ENCODE peak calls at places on chromosomes 12 and 14, in ten cellular contexts. One of them, this sample, is unnamed.

GRCh38 chr12:98418357-98419075 is 96.9 kb upstream of the TMPO start:
- DNase-seq in CD4-positive, alpha-beta T cell: no peak
- DNase-seq in transverse colon: peak
- DNase-seq in OCI-LY7: no peak
- DNase-seq in kidney: peak
- DNase-seq in foreskin keratinocyte: peak
- DNase-seq in PC-3: peak
- DNase-seq in neural crest cell: no peak
- DNase-seq in type B pancreatic cell: no peak
- DNase-seq in cardiac fibroblast: peak
- DNase-seq in this sample: no peak

GRCh38 chr14:25411933-25412757 is 362.2 kb upstream of the STXBP6 start:
- DNase-seq in kidney: no peak
- DNase-seq in foreskin keratinocyte: no peak
- DNase-seq in neural crest cell: peak
- DNase-seq in CD4-positive, alpha-beta T cell: no peak
- DNase-seq in type B pancreatic cell: no peak
- DNase-seq in cardiac fibroblast: peak
- DNase-seq in PC-3: peak
- DNase-seq in OCI-LY7: peak
- DNase-seq in transverse colon: no peak
- DNase-seq in this sample: no peak

GRCh38 chr12:66653801-66654200 is 25.1 kb downstream of the GRIP1 start:
- DNase-seq in CD4-positive, alpha-beta T cell: no peak
- DNase-seq in OCI-LY7: no peak
- DNase-seq in PC-3: no peak
- DNase-seq in transverse colon: no peak
- DNase-seq in type B pancreatic cell: no peak
- DNase-seq in kidney: no peak
- DNase-seq in cardiac fibroblast: no peak
- DNase-seq in foreskin keratinocyte: no peak
- DNase-seq in neural crest cell: no peak
- DNase-seq in this sample: no peak

GRCh38 chr14:58560208-58560607 is 77.6 kb upstream of the DACT1 start:
- DNase-seq in foreskin keratinocyte: peak
- DNase-seq in PC-3: peak
- DNase-seq in neural crest cell: no peak
- DNase-seq in cardiac fibroblast: peak
- DNase-seq in kidney: no peak
- DNase-seq in transverse colon: no peak
- DNase-seq in CD4-positive, alpha-beta T cell: no peak
- DNase-seq in OCI-LY7: no peak
- DNase-seq in type B pancreatic cell: no peak
- DNase-seq in this sample: no peak

GRCh38 chr12:26285401-26285800 is 90.0 kb downstream of the SSPN start:
- DNase-seq in kidney: no peak
- DNase-seq in neural crest cell: no peak
- DNase-seq in PC-3: no peak
- DNase-seq in CD4-positive, alpha-beta T cell: no peak
- DNase-seq in type B pancreatic cell: no peak
- DNase-seq in OCI-LY7: no peak
- DNase-seq in cardiac fibroblast: no peak
- DNase-seq in transverse colon: no peak
- DNase-seq in foreskin keratinocyte: no peak
- DNase-seq in this sample: no peak

GRCh38 chr12:23197266-23197665 is 572.3 kb downstream of the ETNK1 start:
- DNase-seq in cardiac fibroblast: peak
- DNase-seq in transverse colon: no peak
- DNase-seq in type B pancreatic cell: no peak
- DNase-seq in OCI-LY7: no peak
- DNase-seq in foreskin keratinocyte: no peak
- DNase-seq in neural crest cell: no peak
- DNase-seq in kidney: no peak
- DNase-seq in PC-3: no peak
- DNase-seq in CD4-positive, alpha-beta T cell: no peak
- DNase-seq in this sample: no peak

GRCh38 chr12:82650627-82651337 is 35.9 kb upstream of the TMTC2 start:
- DNase-seq in CD4-positive, alpha-beta T cell: no peak
- DNase-seq in neural crest cell: no peak
- DNase-seq in cardiac fibroblast: peak
- DNase-seq in PC-3: peak
- DNase-seq in transverse colon: peak
- DNase-seq in OCI-LY7: no peak
- DNase-seq in foreskin keratinocyte: peak
- DNase-seq in type B pancreatic cell: no peak
- DNase-seq in kidney: no peak
- DNase-seq in this sample: no peak

GRCh38 chr12:15651381-15651780 is 137.8 kb downstream of the EPS8 start:
- DNase-seq in CD4-positive, alpha-beta T cell: no peak
- DNase-seq in OCI-LY7: no peak
- DNase-seq in foreskin keratinocyte: no peak
- DNase-seq in PC-3: no peak
- DNase-seq in cardiac fibroblast: no peak
- DNase-seq in kidney: no peak
- DNase-seq in neural crest cell: no peak
- DNase-seq in transverse colon: no peak
- DNase-seq in type B pancreatic cell: no peak
- DNase-seq in this sample: no peak

GRCh38 chr14:104181761-104182530 is 43.6 kb downstream of the KIF26A start:
- DNase-seq in cardiac fibroblast: no peak
- DNase-seq in transverse colon: no peak
- DNase-seq in type B pancreatic cell: no peak
- DNase-seq in OCI-LY7: no peak
- DNase-seq in kidney: no peak
- DNase-seq in foreskin keratinocyte: peak
- DNase-seq in CD4-positive, alpha-beta T cell: no peak
- DNase-seq in neural crest cell: no peak
- DNase-seq in PC-3: peak
- DNase-seq in this sample: no peak

GRCh38 chr12:114371250-114371649 is 34.7 kb downstream of the TBX5 start:
- DNase-seq in cardiac fibroblast: no peak
- DNase-seq in OCI-LY7: no peak
- DNase-seq in foreskin keratinocyte: no peak
- DNase-seq in transverse colon: no peak
- DNase-seq in PC-3: no peak
- DNase-seq in kidney: no peak
- DNase-seq in neural crest cell: no peak
- DNase-seq in CD4-positive, alpha-beta T cell: no peak
- DNase-seq in type B pancreatic cell: no peak
- DNase-seq in this sample: no peak

DNA sequence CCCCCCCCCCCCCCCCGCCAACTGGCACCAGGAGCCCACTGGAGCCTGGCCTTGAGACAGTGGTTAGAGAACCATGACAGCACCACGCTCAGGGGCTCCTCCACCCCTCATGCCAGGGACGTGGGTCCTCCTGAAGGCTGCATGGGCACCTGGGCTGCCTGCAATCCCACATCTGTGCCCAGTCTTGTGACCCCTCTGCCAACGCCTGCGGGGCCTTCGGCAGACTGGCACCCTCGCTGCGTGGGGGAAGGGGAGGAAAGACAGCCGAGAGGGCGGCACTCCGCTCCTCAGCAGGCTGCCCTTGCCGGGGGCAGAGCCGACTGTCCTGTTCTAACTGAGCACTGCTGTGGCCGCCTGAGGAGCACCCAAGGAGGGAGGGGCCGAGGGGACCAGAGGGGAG is 6.0 kb downstream of the LRTM2 start:
- DNase-seq in CD4-positive, alpha-beta T cell: no peak
- DNase-seq in PC-3: no peak
- DNase-seq in type B pancreatic cell: no peak
- DNase-seq in kidney: no peak
- DNase-seq in cardiac fibroblast: no peak
- DNase-seq in foreskin keratinocyte: no peak
- DNase-seq in transverse colon: no peak
- DNase-seq in neural crest cell: no peak
- DNase-seq in OCI-LY7: no peak
- DNase-seq in this sample: no peak
- TF ChIP-seq CTCF in CD4-positive, alpha-beta T cell: no peak
- TF ChIP-seq CTCF in PC-3: no peak
- TF ChIP-seq CTCF in type B pancreatic cell: no peak
- TF ChIP-seq CTCF in kidney: no peak
- TF ChIP-seq CTCF in cardiac fibroblast: no peak
- TF ChIP-seq CTCF in foreskin keratinocyte: no peak
- TF ChIP-seq CTCF in transverse colon: no peak
- TF ChIP-seq CTCF in neural crest cell: no peak
- TF ChIP-seq CTCF in OCI-LY7: no peak
- TF ChIP-seq CTCF in this sample: no peak

GRCh38 chr14:73723411-73723798 is 9.2 kb upstream of the PNMA1 start:
- DNase-seq in kidney: no peak
- DNase-seq in OCI-LY7: no peak
- DNase-seq in type B pancreatic cell: no peak
- DNase-seq in CD4-positive, alpha-beta T cell: no peak
- DNase-seq in PC-3: peak
- DNase-seq in cardiac fibroblast: peak
- DNase-seq in foreskin keratinocyte: no peak
- DNase-seq in transverse colon: no peak
- DNase-seq in neural crest cell: no peak
- DNase-seq in this sample: no peak

GRCh38 chr14:73724696-73725095 is 10.5 kb upstream of the PNMA1 start:
- DNase-seq in OCI-LY7: no peak
- DNase-seq in foreskin keratinocyte: no peak
- DNase-seq in transverse colon: no peak
- DNase-seq in PC-3: peak
- DNase-seq in CD4-positive, alpha-beta T cell: no peak
- DNase-seq in type B pancreatic cell: no peak
- DNase-seq in neural crest cell: no peak
- DNase-seq in cardiac fibroblast: no peak
- DNase-seq in kidney: no peak
- DNase-seq in this sample: no peak

GRCh38 chr14:73725116-73726024 is 11.2 kb upstream of the PNMA1 start:
- DNase-seq in CD4-positive, alpha-beta T cell: no peak
- DNase-seq in neural crest cell: no peak
- DNase-seq in foreskin keratinocyte: no peak
- DNase-seq in PC-3: no peak
- DNase-seq in transverse colon: no peak
- DNase-seq in type B pancreatic cell: no peak
- DNase-seq in kidney: no peak
- DNase-seq in OCI-LY7: no peak
- DNase-seq in cardiac fibroblast: peak
- DNase-seq in this sample: no peak

GRCh38 chr14:73722581-73722980 is 8.4 kb upstream of the PNMA1 start:
- DNase-seq in PC-3: peak
- DNase-seq in type B pancreatic cell: no peak
- DNase-seq in kidney: no peak
- DNase-seq in cardiac fibroblast: no peak
- DNase-seq in foreskin keratinocyte: no peak
- DNase-seq in transverse colon: no peak
- DNase-seq in CD4-positive, alpha-beta T cell: no peak
- DNase-seq in neural crest cell: no peak
- DNase-seq in OCI-LY7: no peak
- DNase-seq in this sample: no peak

GRCh38 chr14:73723799-73724621 is 9.8 kb upstream of the PNMA1 start:
- DNase-seq in type B pancreatic cell: no peak
- DNase-seq in transverse colon: no peak
- DNase-seq in kidney: peak
- DNase-seq in cardiac fibroblast: peak
- DNase-seq in foreskin keratinocyte: peak
- DNase-seq in OCI-LY7: no peak
- DNase-seq in CD4-positive, alpha-beta T cell: no peak
- DNase-seq in PC-3: peak
- DNase-seq in neural crest cell: no peak
- DNase-seq in this sample: no peak
- TF ChIP-seq CTCF in type B pancreatic cell: no peak
- TF ChIP-seq CTCF in transverse colon: peak
- TF ChIP-seq CTCF in kidney: peak
- TF ChIP-seq CTCF in cardiac fibroblast: no peak
- TF ChIP-seq CTCF in foreskin keratinocyte: no peak
- TF ChIP-seq CTCF in OCI-LY7: no peak
- TF ChIP-seq CTCF in CD4-positive, alpha-beta T cell: no peak
- TF ChIP-seq CTCF in PC-3: peak
- TF ChIP-seq CTCF in neural crest cell: no peak
- TF ChIP-seq CTCF in this sample: no peak

DNA sequence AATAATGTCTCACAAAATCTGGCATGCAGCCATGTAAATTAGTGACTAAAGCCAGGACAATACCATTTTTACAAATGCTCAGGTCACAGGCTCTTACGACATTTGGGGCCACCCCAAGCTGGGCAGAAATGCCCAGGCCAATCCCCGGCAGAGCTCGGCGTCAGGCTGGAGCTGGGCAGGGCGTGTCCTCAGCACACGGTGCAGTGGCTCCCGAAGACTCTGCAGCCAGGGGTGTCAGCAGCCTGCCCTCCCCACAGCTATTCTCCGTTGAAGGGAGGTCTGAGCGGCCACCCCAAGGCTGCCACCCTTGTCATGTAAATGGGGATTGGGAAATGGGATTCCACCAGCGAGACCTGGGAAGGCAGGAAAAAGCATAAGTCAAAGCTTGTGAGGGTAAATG is 158.6 kb downstream of the DICER1 start:
- DNase-seq in kidney: no peak
- DNase-seq in type B pancreatic cell: no peak
- DNase-seq in transverse colon: no peak
- DNase-seq in foreskin keratinocyte: no peak
- DNase-seq in CD4-positive, alpha-beta T cell: no peak
- DNase-seq in neural crest cell: no peak
- DNase-seq in OCI-LY7: no peak
- DNase-seq in cardiac fibroblast: peak
- DNase-seq in PC-3: peak
- DNase-seq in this sample: no peak
- TF ChIP-seq CTCF in kidney: no peak
- TF ChIP-seq CTCF in type B pancreatic cell: no peak
- TF ChIP-seq CTCF in transverse colon: no peak
- TF ChIP-seq CTCF in foreskin keratinocyte: no peak
- TF ChIP-seq CTCF in CD4-positive, alpha-beta T cell: no peak
- TF ChIP-seq CTCF in neural crest cell: no peak
- TF ChIP-seq CTCF in OCI-LY7: no peak
- TF ChIP-seq CTCF in cardiac fibroblast: no peak
- TF ChIP-seq CTCF in PC-3: no peak
- TF ChIP-seq CTCF in this sample: no peak

GRCh38 chr12:94872671-94873367 is 130.7 kb downstream of the NDUFA12 start:
- DNase-seq in kidney: peak
- DNase-seq in PC-3: no peak
- DNase-seq in transverse colon: no peak
- DNase-seq in neural crest cell: no peak
- DNase-seq in type B pancreatic cell: no peak
- DNase-seq in foreskin keratinocyte: no peak
- DNase-seq in cardiac fibroblast: no peak
- DNase-seq in OCI-LY7: peak
- DNase-seq in CD4-positive, alpha-beta T cell: no peak
- DNase-seq in this sample: no peak

GRCh38 chr12:94873368-94874085 is 130.0 kb downstream of the NDUFA12 start:
- DNase-seq in cardiac fibroblast: no peak
- DNase-seq in type B pancreatic cell: peak
- DNase-seq in CD4-positive, alpha-beta T cell: no peak
- DNase-seq in kidney: peak
- DNase-seq in OCI-LY7: peak
- DNase-seq in foreskin keratinocyte: no peak
- DNase-seq in transverse colon: peak
- DNase-seq in PC-3: no peak
- DNase-seq in neural crest cell: peak
- DNase-seq in this sample: no peak

GRCh38 chr12:94874086-94874985 is 129.2 kb downstream of the NDUFA12 start:
- DNase-seq in type B pancreatic cell: no peak
- DNase-seq in foreskin keratinocyte: no peak
- DNase-seq in neural crest cell: no peak
- DNase-seq in kidney: no peak
- DNase-seq in cardiac fibroblast: no peak
- DNase-seq in CD4-positive, alpha-beta T cell: no peak
- DNase-seq in PC-3: no peak
- DNase-seq in transverse colon: no peak
- DNase-seq in OCI-LY7: no peak
- DNase-seq in this sample: no peak

GRCh38 chr12:94874986-94875312 is 128.5 kb downstream of the NDUFA12 start:
- DNase-seq in kidney: no peak
- DNase-seq in CD4-positive, alpha-beta T cell: no peak
- DNase-seq in PC-3: peak
- DNase-seq in OCI-LY7: no peak
- DNase-seq in cardiac fibroblast: no peak
- DNase-seq in type B pancreatic cell: no peak
- DNase-seq in foreskin keratinocyte: no peak
- DNase-seq in neural crest cell: no peak
- DNase-seq in transverse colon: no peak
- DNase-seq in this sample: no peak

GRCh38 chr12:94875525-94875924 is 128.0 kb downstream of the NDUFA12 start:
- DNase-seq in transverse colon: no peak
- DNase-seq in cardiac fibroblast: peak
- DNase-seq in type B pancreatic cell: no peak
- DNase-seq in kidney: no peak
- DNase-seq in foreskin keratinocyte: peak
- DNase-seq in PC-3: peak
- DNase-seq in OCI-LY7: peak
- DNase-seq in neural crest cell: no peak
- DNase-seq in CD4-positive, alpha-beta T cell: no peak
- DNase-seq in this sample: no peak
- TF ChIP-seq CTCF in transverse colon: peak
- TF ChIP-seq CTCF in cardiac fibroblast: no peak
- TF ChIP-seq CTCF in type B pancreatic cell: peak
- TF ChIP-seq CTCF in kidney: peak
- TF ChIP-seq CTCF in foreskin keratinocyte: peak
- TF ChIP-seq CTCF in PC-3: peak
- TF ChIP-seq CTCF in OCI-LY7: peak
- TF ChIP-seq CTCF in neural crest cell: peak
- TF ChIP-seq CTCF in CD4-positive, alpha-beta T cell: no peak
- TF ChIP-seq CTCF in this sample: peak